ENCODE peak calls at places on chromosome 7, in nine cellular contexts. One of them, this sample, is unnamed.

GRCh38 chr7:141287936-141288335 is 214.1 kb downstream of the TMEM178B start:
- DNase-seq in lower lobe of right lung: no peak
- DNase-seq in nephron progenitor cell: peak; percentile 4
- DNase-seq in fibroblast of mammary gland: no peak
- DNase-seq in GM23338: no peak
- DNase-seq in GM10248: no peak
- DNase-seq in tibial artery: no peak
- DNase-seq in upper lobe of left lung: no peak
- DNase-seq in kidney: no peak
- DNase-seq in this sample: no peak

GRCh38 chr7:23022258-23022745 is 8.4 kb upstream of the HYCC1 start:
- DNase-seq in GM23338: no peak
- DNase-seq in tibial artery: no peak
- DNase-seq in nephron progenitor cell: no peak
- DNase-seq in kidney: peak; percentile 80
- DNase-seq in fibroblast of mammary gland: peak; percentile 97
- DNase-seq in upper lobe of left lung: no peak
- DNase-seq in GM10248: no peak
- DNase-seq in lower lobe of right lung: no peak
- DNase-seq in this sample: peak; percentile 79

GRCh38 chr7:129801882-129802281 is 150.9 kb downstream of the UBE2H start:
- DNase-seq in GM10248: no peak
- DNase-seq in tibial artery: no peak
- DNase-seq in nephron progenitor cell: no peak
- DNase-seq in fibroblast of mammary gland: no peak
- DNase-seq in GM23338: peak; percentile 76
- DNase-seq in upper lobe of left lung: no peak
- DNase-seq in kidney: no peak
- DNase-seq in lower lobe of right lung: no peak
- DNase-seq in this sample: no peak

GRCh38 chr7:101828308-101829020 is 11.0 kb downstream of the CUX1 start:
- DNase-seq in GM23338: no peak
- DNase-seq in fibroblast of mammary gland: no peak
- DNase-seq in upper lobe of left lung: peak; percentile 12
- DNase-seq in GM10248: peak; percentile 45
- DNase-seq in lower lobe of right lung: no peak
- DNase-seq in nephron progenitor cell: no peak
- DNase-seq in kidney: no peak
- DNase-seq in tibial artery: no peak
- DNase-seq in this sample: no peak

GRCh38 chr7:159091480-159092475 is 52.9 kb downstream of the VIPR2 start:
- DNase-seq in tibial artery: peak; percentile 63
- DNase-seq in GM10248: no peak
- DNase-seq in lower lobe of right lung: no peak
- DNase-seq in kidney: no peak
- DNase-seq in GM23338: no peak
- DNase-seq in fibroblast of mammary gland: no peak
- DNase-seq in upper lobe of left lung: no peak
- DNase-seq in nephron progenitor cell: no peak
- DNase-seq in this sample: no peak

GRCh38 chr7:77460057-77460486 is 43.9 kb upstream of the GSAP start:
- DNase-seq in upper lobe of left lung: no peak
- DNase-seq in fibroblast of mammary gland: no peak
- DNase-seq in tibial artery: no peak
- DNase-seq in GM23338: peak; percentile 47
- DNase-seq in nephron progenitor cell: no peak
- DNase-seq in GM10248: no peak
- DNase-seq in kidney: no peak
- DNase-seq in lower lobe of right lung: no peak
- DNase-seq in this sample: no peak

GRCh38 chr7:14821757-14822480 is 80.6 kb downstream of the DGKB start:
- DNase-seq in upper lobe of left lung: no peak
- DNase-seq in kidney: no peak
- DNase-seq in lower lobe of right lung: no peak
- DNase-seq in nephron progenitor cell: no peak
- DNase-seq in fibroblast of mammary gland: peak; percentile 41
- DNase-seq in GM10248: no peak
- DNase-seq in GM23338: no peak
- DNase-seq in tibial artery: no peak
- DNase-seq in this sample: no peak

GRCh38 chr7:67854784-67855183 is 858.2 kb downstream of the TYW1 start:
- DNase-seq in tibial artery: no peak
- DNase-seq in upper lobe of left lung: no peak
- DNase-seq in nephron progenitor cell: no peak
- DNase-seq in fibroblast of mammary gland: no peak
- DNase-seq in GM10248: no peak
- DNase-seq in lower lobe of right lung: no peak
- DNase-seq in kidney: no peak
- DNase-seq in GM23338: no peak
- DNase-seq in this sample: no peak

GRCh38 chr7:144391823-144392255 is 11.7 kb downstream of the NOBOX start:
- DNase-seq in upper lobe of left lung: no peak
- DNase-seq in fibroblast of mammary gland: peak; percentile 70
- DNase-seq in GM23338: peak; percentile 83
- DNase-seq in nephron progenitor cell: peak; percentile 15
- DNase-seq in kidney: no peak
- DNase-seq in lower lobe of right lung: no peak
- DNase-seq in tibial artery: no peak
- DNase-seq in GM10248: peak; percentile 65
- DNase-seq in this sample: no peak

GRCh38 chr7:24143547-24143946 is 140.4 kb upstream of the NPY start:
- DNase-seq in nephron progenitor cell: no peak
- DNase-seq in kidney: no peak
- DNase-seq in GM10248: no peak
- DNase-seq in tibial artery: no peak
- DNase-seq in GM23338: no peak
- DNase-seq in fibroblast of mammary gland: no peak
- DNase-seq in lower lobe of right lung: no peak
- DNase-seq in upper lobe of left lung: no peak
- DNase-seq in this sample: no peak

GRCh38 chr7:140972344-140972743 is 42.4 kb downstream of the MRPS33 start:
- DNase-seq in lower lobe of right lung: no peak
- DNase-seq in nephron progenitor cell: no peak
- DNase-seq in GM10248: no peak
- DNase-seq in upper lobe of left lung: no peak
- DNase-seq in kidney: no peak
- DNase-seq in GM23338: no peak
- DNase-seq in fibroblast of mammary gland: no peak
- DNase-seq in tibial artery: no peak
- DNase-seq in this sample: no peak

GRCh38 chr7:137682596-137682995 is 164.2 kb downstream of the DGKI start:
- DNase-seq in kidney: no peak
- DNase-seq in nephron progenitor cell: no peak
- DNase-seq in lower lobe of right lung: no peak
- DNase-seq in GM10248: no peak
- DNase-seq in GM23338: no peak
- DNase-seq in tibial artery: no peak
- DNase-seq in fibroblast of mammary gland: peak; percentile 87
- DNase-seq in upper lobe of left lung: no peak
- DNase-seq in this sample: peak; percentile 73

GRCh38 chr7:33418251-33418701 is 288.9 kb downstream of the BBS9 start:
- DNase-seq in tibial artery: no peak
- DNase-seq in GM23338: peak; percentile 66
- DNase-seq in nephron progenitor cell: peak; percentile 24
- DNase-seq in upper lobe of left lung: no peak
- DNase-seq in GM10248: no peak
- DNase-seq in lower lobe of right lung: no peak
- DNase-seq in fibroblast of mammary gland: peak; percentile 84
- DNase-seq in kidney: no peak
- DNase-seq in this sample: no peak

GRCh38 chr7:194257-194995 is 2.1 kb downstream of the FAM20C start:
- DNase-seq in fibroblast of mammary gland: no peak
- DNase-seq in GM10248: no peak
- DNase-seq in nephron progenitor cell: peak; percentile 63
- DNase-seq in tibial artery: no peak
- DNase-seq in upper lobe of left lung: peak; percentile 55
- DNase-seq in kidney: no peak
- DNase-seq in GM23338: peak; percentile 49
- DNase-seq in lower lobe of right lung: no peak
- DNase-seq in this sample: no peak

DNA sequence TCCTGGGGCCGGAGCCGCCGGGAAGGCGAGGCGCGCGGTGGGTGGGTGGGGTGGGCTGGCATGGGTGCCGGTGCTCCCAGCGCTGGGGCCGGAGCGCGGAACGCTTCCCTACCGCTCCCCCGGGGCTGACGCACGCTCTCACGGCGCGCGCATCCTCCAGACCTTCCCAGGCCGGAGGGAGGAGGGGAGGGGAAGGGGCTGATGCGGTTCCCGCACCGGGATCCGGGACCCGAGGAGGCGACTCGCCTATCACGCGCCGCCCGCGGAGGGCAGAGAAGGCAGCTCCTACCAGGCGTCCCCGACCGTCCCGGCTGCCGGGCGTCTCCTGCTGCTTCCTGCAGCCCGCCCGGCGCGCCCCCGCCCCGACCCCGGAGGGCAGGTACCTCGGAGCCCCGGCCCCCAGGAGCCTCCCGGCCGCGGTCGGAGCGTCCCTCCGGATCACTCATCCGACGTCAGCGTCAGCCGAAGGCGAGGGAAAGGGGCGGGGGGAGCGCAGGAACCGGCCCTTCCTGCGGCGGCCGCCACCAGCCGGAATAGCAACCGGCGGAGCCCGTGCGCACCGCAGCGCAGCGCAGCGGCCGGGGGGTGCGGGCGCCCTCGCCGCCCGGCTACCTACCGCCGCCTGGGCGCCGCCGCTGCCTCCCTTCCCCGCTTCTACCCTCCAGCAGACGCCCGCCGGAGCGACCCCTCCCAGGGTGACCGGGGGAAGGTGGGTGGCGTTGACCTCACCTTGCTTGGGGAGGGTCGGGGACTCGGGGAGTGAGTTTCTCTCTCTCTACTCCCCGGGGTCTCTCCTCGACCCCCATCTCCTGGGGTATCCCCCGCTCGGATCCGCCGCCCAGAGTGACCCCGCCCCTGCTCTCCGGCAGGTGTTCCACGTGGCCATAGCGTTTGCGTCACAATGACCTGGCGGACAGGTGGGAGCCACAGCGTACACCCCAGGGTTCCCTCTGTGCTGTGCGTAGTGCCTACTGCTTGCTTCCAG is at the start of gene ICA1:
- DNase-seq in lower lobe of right lung: peak; percentile 80
- DNase-seq in nephron progenitor cell: peak; percentile 81
- DNase-seq in GM23338: peak; percentile 89
- DNase-seq in fibroblast of mammary gland: peak; percentile 13
- DNase-seq in tibial artery: peak; percentile 68
- DNase-seq in GM10248: peak; percentile 24
- DNase-seq in upper lobe of left lung: peak; percentile 77
- DNase-seq in kidney: peak; percentile 91
- DNase-seq in this sample: no peak
- TF ChIP-seq CTCF in lower lobe of right lung: no peak
- TF ChIP-seq CTCF in nephron progenitor cell: no peak
- TF ChIP-seq CTCF in GM23338: no peak
- TF ChIP-seq CTCF in fibroblast of mammary gland: no peak
- TF ChIP-seq CTCF in tibial artery: no peak
- TF ChIP-seq CTCF in GM10248: no peak
- TF ChIP-seq CTCF in upper lobe of left lung: no peak
- TF ChIP-seq CTCF in kidney: no peak
- TF ChIP-seq CTCF in this sample: no peak

DNA sequence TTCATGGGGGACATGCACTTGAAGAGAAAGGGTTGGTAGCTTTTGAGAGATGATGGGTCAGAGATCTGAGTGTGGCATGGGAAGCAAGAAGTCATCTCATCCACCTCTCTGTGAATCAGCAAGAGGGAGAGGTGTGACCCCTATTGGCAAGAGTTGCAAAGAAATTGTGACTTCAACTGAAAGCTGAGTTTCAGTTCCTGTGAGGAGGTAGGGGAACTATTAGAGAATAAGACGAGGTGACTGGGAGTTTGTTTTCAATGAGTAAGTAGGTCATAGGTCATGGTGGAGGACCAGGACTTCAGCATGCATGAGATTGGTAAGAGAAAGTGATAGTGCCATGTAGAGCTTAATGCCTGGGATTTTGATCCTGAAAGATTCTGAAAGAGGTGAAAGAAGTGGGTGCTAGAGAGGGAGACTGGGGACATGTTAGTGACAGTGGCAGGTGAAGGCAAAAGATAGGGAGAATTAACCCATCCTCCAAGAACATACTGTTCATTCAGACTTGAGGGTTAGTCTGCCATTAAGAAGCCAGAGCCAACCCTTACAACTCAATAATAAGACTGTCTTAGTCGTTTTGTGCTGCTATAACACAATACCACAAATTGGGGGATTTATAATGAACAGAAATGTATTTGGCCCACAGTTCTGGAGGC is 75.5 kb upstream of the CAPZA2 start:
- DNase-seq in fibroblast of mammary gland: peak; percentile 63
- DNase-seq in tibial artery: no peak
- DNase-seq in GM23338: peak; percentile 64
- DNase-seq in lower lobe of right lung: no peak
- DNase-seq in nephron progenitor cell: no peak
- DNase-seq in upper lobe of left lung: no peak
- DNase-seq in kidney: no peak
- DNase-seq in GM10248: peak; percentile 75
- DNase-seq in this sample: no peak
- TF ChIP-seq CTCF in fibroblast of mammary gland: peak; percentile 39
- TF ChIP-seq CTCF in tibial artery: peak; percentile 7
- TF ChIP-seq CTCF in GM23338: peak; percentile 84
- TF ChIP-seq CTCF in lower lobe of right lung: peak; percentile 31
- TF ChIP-seq CTCF in nephron progenitor cell: no peak
- TF ChIP-seq CTCF in upper lobe of left lung: no peak
- TF ChIP-seq CTCF in kidney: peak; percentile 44
- TF ChIP-seq CTCF in GM10248: peak; percentile 69
- TF ChIP-seq CTCF in this sample: no peak

GRCh38 chr7:1981878-1982230 is 250.9 kb downstream of the MAD1L1 start:
- DNase-seq in tibial artery: no peak
- DNase-seq in fibroblast of mammary gland: no peak
- DNase-seq in GM23338: no peak
- DNase-seq in upper lobe of left lung: no peak
- DNase-seq in GM10248: no peak
- DNase-seq in lower lobe of right lung: no peak
- DNase-seq in kidney: peak; percentile 37
- DNase-seq in nephron progenitor cell: no peak
- DNase-seq in this sample: no peak
- TF ChIP-seq CTCF in tibial artery: no peak
- TF ChIP-seq CTCF in fibroblast of mammary gland: no peak
- TF ChIP-seq CTCF in GM23338: no peak
- TF ChIP-seq CTCF in upper lobe of left lung: no peak
- TF ChIP-seq CTCF in GM10248: no peak
- TF ChIP-seq CTCF in lower lobe of right lung: no peak
- TF ChIP-seq CTCF in kidney: no peak
- TF ChIP-seq CTCF in nephron progenitor cell: no peak
- TF ChIP-seq CTCF in this sample: no peak

DNA sequence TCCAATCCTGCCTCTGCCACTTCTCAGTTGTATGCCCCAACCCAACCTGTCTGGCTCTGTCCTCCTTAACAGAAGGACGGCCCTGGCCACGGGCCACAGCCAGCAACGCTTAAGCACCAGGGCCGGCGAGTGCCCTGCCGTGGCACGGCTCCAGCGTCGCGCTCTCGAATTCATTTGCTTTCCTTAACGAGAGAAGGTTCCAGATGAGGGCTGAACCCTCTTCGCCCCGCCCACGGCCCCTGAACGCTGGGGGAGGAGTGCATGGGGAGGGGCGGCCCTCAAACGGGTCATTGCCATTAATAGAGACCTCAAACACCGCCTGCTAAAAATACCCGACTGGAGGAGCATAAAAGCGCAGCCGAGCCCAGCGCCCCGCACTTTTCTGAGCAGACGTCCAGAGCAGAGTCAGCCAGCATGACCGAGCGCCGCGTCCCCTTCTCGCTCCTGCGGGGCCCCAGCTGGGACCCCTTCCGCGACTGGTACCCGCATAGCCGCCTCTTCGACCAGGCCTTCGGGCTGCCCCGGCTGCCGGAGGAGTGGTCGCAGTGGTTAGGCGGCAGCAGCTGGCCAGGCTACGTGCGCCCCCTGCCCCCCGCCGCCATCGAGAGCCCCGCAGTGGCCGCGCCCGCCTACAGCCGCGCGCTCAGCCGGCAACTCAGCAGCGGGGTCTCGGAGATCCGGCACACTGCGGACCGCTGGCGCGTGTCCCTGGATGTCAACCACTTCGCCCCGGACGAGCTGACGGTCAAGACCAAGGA is at the start of gene HSPB1:
- DNase-seq in GM23338: peak; percentile 90
- DNase-seq in GM10248: peak; percentile 91
- DNase-seq in lower lobe of right lung: peak; percentile 97
- DNase-seq in tibial artery: peak; percentile 99
- DNase-seq in kidney: peak; percentile 98
- DNase-seq in fibroblast of mammary gland: peak; percentile 85
- DNase-seq in nephron progenitor cell: peak; percentile 74
- DNase-seq in upper lobe of left lung: peak; percentile 95
- DNase-seq in this sample: no peak
- TF ChIP-seq CTCF in GM23338: peak; percentile 24
- TF ChIP-seq CTCF in GM10248: no peak
- TF ChIP-seq CTCF in lower lobe of right lung: no peak
- TF ChIP-seq CTCF in tibial artery: no peak
- TF ChIP-seq CTCF in kidney: no peak
- TF ChIP-seq CTCF in fibroblast of mammary gland: no peak
- TF ChIP-seq CTCF in nephron progenitor cell: no peak
- TF ChIP-seq CTCF in upper lobe of left lung: no peak
- TF ChIP-seq CTCF in this sample: no peak

This sample was measured in AG04449.